ENCODE peak calls at places on chromosomes 4 and X, in five cellular contexts. Q, P, K, J and M are unnamed samples.

GRCh38 chr4:48108309-48109073 is 25.6 kb downstream of the TXK start:
- DNase-seq in Q (no peak), P (no peak), K (no peak), J (no peak), M (no peak)

GRCh38 chr4:1736820-1737219 is 15.5 kb downstream of the TACC3 start:
- DNase-seq in Q (no peak), P (no peak), K (no peak), J (no peak), M (no peak)

GRCh38 chrX:21932277-21932996 is 8.1 kb upstream of the SMS start:
- DNase-seq in Q (peak), P (no peak), K (peak), J (peak), M (no peak)

GRCh38 chrX:155127465-155127864 is 56.2 kb downstream of the BRCC3 start:
- DNase-seq in Q (peak), P (no peak), K (no peak), J (no peak), M (no peak)

GRCh38 chr4:108483650-108484049 is 136.7 kb upstream of the RPL34 start:
- DNase-seq in Q (no peak), P (no peak), K (no peak), J (no peak), M (no peak)

GRCh38 chr4:180028682-180029081 is 2214.5 kb upstream of the TENM3 start:
- DNase-seq in Q (peak), P (no peak), K (peak), J (peak), M (peak)

GRCh38 chr4:147334478-147334877 is 146.4 kb upstream of the EDNRA start:
- DNase-seq in Q (no peak), P (no peak), K (no peak), J (no peak), M (peak)

GRCh38 chrX:37454537-37455285 is 105.5 kb downstream of the PRRG1 start:
- DNase-seq in Q (no peak), P (no peak), K (peak), J (no peak), M (no peak)

GRCh38 chrX:20320461-20321159 is 53.9 kb upstream of the RPS6KA3 start:
- DNase-seq in Q (peak), P (no peak), K (no peak), J (no peak), M (no peak)

GRCh38 chr4:80454561-80454960 is 119.0 kb downstream of the CFAP299 start:
- DNase-seq in Q (no peak), P (no peak), K (no peak), J (no peak), M (no peak)

GRCh38 chr4:10334506-10335028 is 122.7 kb downstream of the ZNF518B start:
- DNase-seq in Q (no peak), P (no peak), K (no peak), J (no peak), M (no peak)

GRCh38 chr4:6463311-6464289 is 8.8 kb downstream of the PPP2R2C start:
- DNase-seq in Q (no peak), P (no peak), K (peak), J (no peak), M (no peak)

GRCh38 chrX:134836497-134836968 is 154.3 kb upstream of the SMIM10 start:
- DNase-seq in Q (no peak), P (no peak), K (no peak), J (no peak), M (no peak)

GRCh38 chrX:48083212-48083611 is 11.8 kb upstream of the ZNF630 start:
- DNase-seq in Q (peak), P (no peak), K (peak), J (no peak), M (no peak)

GRCh38 chr4:36921474-36922220 is 322.9 kb upstream of the NWD2 start:
- DNase-seq in Q (no peak), P (no peak), K (no peak), J (no peak), M (no peak)

GRCh38 chrX:120358687-120359086 is 3.2 kb upstream of the ATP1B4 start:
- DNase-seq in Q (no peak), P (no peak), K (no peak), J (no peak), M (no peak)

GRCh38 chrX:3250946-3251345 is 95.5 kb downstream of the MXRA5 start:
- DNase-seq in Q (no peak), P (no peak), K (no peak), J (no peak), M (no peak)

GRCh38 chr4:73662709-73663546 is 42.7 kb upstream of the RASSF6 start:
- DNase-seq in Q (no peak), P (no peak), K (no peak), J (no peak), M (no peak)

GRCh38 chrX:16743604-16744325 is 24.4 kb downstream of the SYAP1 start:
- DNase-seq in Q (no peak), P (no peak), K (no peak), J (no peak), M (no peak)

GRCh38 chr4:168586926-168587325 is 90.1 kb downstream of the PALLD start:
- DNase-seq in Q (no peak), P (no peak), K (peak), J (no peak), M (no peak)

GRCh38 chrX:57984620-57985019 is 74.4 kb upstream of the ZXDA start:
- DNase-seq in Q (no peak), P (no peak), K (no peak), J (no peak), M (no peak)

DNA sequence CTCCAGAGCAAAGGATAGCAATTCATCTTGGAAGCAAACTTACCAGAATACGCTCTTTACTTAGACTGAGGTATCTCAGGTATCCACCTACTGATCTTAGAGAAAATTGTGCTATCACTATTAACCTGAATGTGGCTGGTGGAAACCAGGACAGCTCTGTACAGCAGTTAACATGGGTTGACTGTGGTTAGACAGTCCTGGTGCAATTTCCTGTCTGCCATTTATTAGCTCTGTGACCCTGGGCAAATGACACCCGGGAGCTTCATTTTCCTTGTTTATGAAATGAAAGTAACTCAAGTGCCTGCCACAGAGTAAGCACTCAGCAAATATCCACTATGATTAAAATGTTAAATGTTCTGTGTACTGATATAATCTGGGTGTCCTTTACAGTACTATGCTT is 60.0 kb downstream of the SMC1A start:
- DNase-seq in Q (no peak), P (no peak), K (no peak), J (no peak), M (no peak)
- H3K4me3 ChIP-seq in Q (no peak), P (no peak), K (no peak), J (no peak), M (no peak)

GRCh38 chrX:66731398-66731797 is 92.5 kb upstream of the EDA2R start:
- DNase-seq in Q (peak), P (no peak), K (no peak), J (no peak), M (peak)
- TF ChIP-seq CTCF in Q (peak), P (peak), K (peak), J (no peak), M (peak)

DNA sequence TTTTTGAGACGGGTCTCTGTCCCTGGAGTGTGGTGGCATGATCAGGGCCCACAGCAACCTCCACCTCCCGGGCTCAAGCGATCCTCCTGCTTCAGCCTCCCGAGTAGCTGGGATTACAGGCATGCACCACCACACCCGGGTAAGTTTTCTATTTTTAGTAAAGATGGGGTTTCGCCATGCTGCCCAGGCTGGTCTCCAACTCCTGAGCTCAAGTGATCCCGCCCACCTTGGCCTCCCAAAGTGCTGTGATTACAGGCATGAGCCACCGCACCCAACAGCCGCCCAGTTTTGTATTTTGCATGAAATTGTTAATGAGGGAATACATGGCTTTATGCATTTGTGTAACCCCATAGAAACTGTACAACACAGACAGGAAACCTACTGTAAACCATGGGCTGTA is 2.8 kb upstream of the ARHGAP4 start:
- DNase-seq in Q (no peak), P (no peak), K (no peak), J (no peak), M (no peak)
- H3K4me3 ChIP-seq in Q (no peak), P (peak), K (no peak), J (peak), M (peak)

GRCh38 chrX:150449313-150449712 is 86.2 kb downstream of the MAMLD1 start:
- DNase-seq in Q (no peak), P (no peak), K (no peak), J (no peak), M (no peak)
- TF ChIP-seq CTCF in Q (peak), P (no peak), K (peak), J (no peak), M (peak)

GRCh38 chr4:77856152-77856551 is 6.5 kb upstream of the MRPL1 start:
- DNase-seq in Q (no peak), P (no peak), K (no peak), J (no peak), M (no peak)

GRCh38 chr4:77861500-77861899 is 1.1 kb upstream of the MRPL1 start:
- DNase-seq in Q (peak), P (no peak), K (no peak), J (no peak), M (no peak)

GRCh38 chr4:77854431-77855111 is 8.1 kb upstream of the MRPL1 start:
- DNase-seq in Q (no peak), P (no peak), K (no peak), J (no peak), M (no peak)

GRCh38 chr4:77862478-77863216 is at the start of gene MRPL1:
- DNase-seq in Q (peak), P (peak), K (peak), J (peak), M (peak)

GRCh38 chr4:77859256-77859655 is 3.4 kb upstream of the MRPL1 start:
- DNase-seq in Q (no peak), P (no peak), K (no peak), J (no peak), M (no peak)
- H3K4me3 ChIP-seq in Q (no peak), P (no peak), K (no peak), J (no peak), M (no peak)

DNA sequence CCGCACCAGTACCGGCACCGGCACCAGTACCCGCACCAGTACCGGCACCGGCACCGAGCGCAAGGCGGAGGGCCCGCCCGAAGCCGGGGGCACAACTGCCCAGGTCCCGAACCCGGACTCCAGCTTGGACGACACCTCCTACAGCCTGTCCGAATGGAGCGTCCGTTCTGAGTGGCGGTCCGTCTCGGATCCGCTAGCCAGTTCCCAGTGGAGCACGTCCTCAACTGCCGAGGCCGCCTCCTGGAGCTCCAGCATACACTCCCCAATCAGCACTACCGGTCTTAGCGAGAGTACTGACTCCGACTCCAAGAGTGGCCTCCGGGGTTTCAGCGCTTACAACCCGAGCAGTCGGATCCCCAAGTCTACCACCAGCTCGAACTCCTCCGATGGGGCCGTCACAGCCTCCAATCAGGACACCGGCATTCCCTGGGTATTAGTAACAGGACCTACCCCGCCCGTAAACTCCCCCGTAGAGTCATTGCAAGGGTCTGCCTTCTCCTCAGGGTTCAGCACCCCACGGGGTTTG is 885 bp upstream of the MAOA start:
- DNase-seq in Q (no peak), P (peak), K (peak), J (peak), M (no peak)
- TF ChIP-seq CTCF in Q (no peak), P (no peak), K (peak), J (no peak), M (no peak)